ENCODE peak calls at places on chromosomes 7 and 10, in ten cellular contexts. B is activated T-helper 1 cell treated with Interleukin-2 at 50 U/mL for 16 hours; I is RKO; M is D341Med; F is nucleus accumbens; Y is activated T-helper 9 cell treated with anti-CD3 and anti-CD28 coated beads, Interleukin-2, amount 50 U/mL, for 16 hours; S is GM12865; X is non-pigmented ciliary epithelial cell; D is Kasumi-1; H is DMS79 treated with DMSO at 0.1 percent for 48 hours. Z is an unnamed sample.

GRCh38 chr7:151059362-151060112 is at the start of gene SLC4A2:
- DNase-seq in B (peak; percentile 63), X (no peak), I (peak; percentile 84), H (peak; percentile 41), M (peak; percentile 90), Y (peak; percentile 65), F (peak; percentile 75), D (peak; percentile 67), S (peak; percentile 79), Z (peak; percentile 73)

GRCh38 chr10:17787087-17787942 is 21.8 kb upstream of the MRC1 start:
- DNase-seq in S (no peak), X (peak; percentile 93), M (no peak), F (no peak), Y (no peak), B (no peak), I (peak; percentile 97), H (no peak), D (no peak), Z (peak; percentile 60)

GRCh38 chr10:132294196-132294520 is 13.6 kb downstream of the STK32C start:
- DNase-seq in H (no peak), B (no peak), X (no peak), M (no peak), F (no peak), D (no peak), Y (no peak), S (no peak), I (no peak), Z (no peak)

GRCh38 chr7:1599571-1600395 is 30.0 kb upstream of the PSMG3 start:
- DNase-seq in S (no peak), B (no peak), I (no peak), H (no peak), F (no peak), X (no peak), Y (no peak), M (peak; percentile 26), D (no peak), Z (no peak)

GRCh38 chr10:29652192-29652591 is 17.4 kb upstream of the SVIL start:
- DNase-seq in S (no peak), Y (no peak), D (no peak), H (no peak), I (no peak), F (no peak), B (no peak), M (no peak), X (no peak), Z (no peak)

GRCh38 chr7:99407849-99408346 is 499 bp downstream of the PDAP1 start:
- DNase-seq in H (peak; percentile 18), M (peak; percentile 54), X (peak; percentile 40), S (peak; percentile 46), I (peak; percentile 91), Y (peak; percentile 34), D (peak; percentile 46), F (no peak), B (no peak), Z (peak; percentile 19)

GRCh38 chr10:97714401-97715258 is 1.1 kb downstream of the MARVELD1 start:
- DNase-seq in M (peak; percentile 80), S (peak; percentile 60), X (no peak), H (peak; percentile 2), Y (no peak), I (peak; percentile 75), F (no peak), B (no peak), D (peak; percentile 94), Z (peak; percentile 81)

GRCh38 chr10:77586719-77587423 is 50.7 kb downstream of the KCNMA1 start:
- DNase-seq in Y (no peak), X (peak; percentile 64), M (no peak), D (no peak), F (no peak), H (no peak), I (no peak), S (no peak), B (no peak), Z (peak; percentile 47)

GRCh38 chr10:8444630-8445029 is 390.1 kb downstream of the GATA3 start:
- DNase-seq in B (peak; percentile 5), H (no peak), F (no peak), X (no peak), Y (no peak), S (no peak), M (no peak), D (no peak), I (no peak), Z (peak; percentile 14)

GRCh38 chr7:91940171-91940570 is 491 bp upstream of the AKAP9 start:
- DNase-seq in S (peak; percentile 37), F (no peak), Y (no peak), X (no peak), H (peak; percentile 43), B (no peak), I (peak; percentile 70), M (peak; percentile 65), D (peak; percentile 71), Z (peak; percentile 21)

GRCh38 chr10:130358981-130359650 is 222.9 kb downstream of the GLRX3 start:
- DNase-seq in H (peak; percentile 70), I (no peak), X (no peak), F (no peak), B (no peak), S (no peak), D (peak; percentile 33), M (no peak), Y (no peak), Z (no peak)

GRCh38 chr10:75399461-75400162 is 2.0 kb downstream of the ZNF503 start:
- DNase-seq in D (peak; percentile 85), S (peak; percentile 71), F (no peak), I (peak; percentile 80), X (no peak), Y (no peak), B (no peak), M (peak; percentile 67), H (peak; percentile 26), Z (peak; percentile 65)

GRCh38 chr7:33392143-33392542 is 262.8 kb downstream of the BBS9 start:
- DNase-seq in S (no peak), I (no peak), D (no peak), B (no peak), M (peak; percentile 17), F (no peak), X (no peak), H (peak; percentile 95), Y (no peak), Z (no peak)

GRCh38 chr10:92990615-92991014 is 70.0 kb upstream of the CYP26C1 start:
- DNase-seq in S (peak; percentile 27), M (no peak), X (no peak), F (no peak), H (no peak), D (no peak), Y (no peak), I (peak; percentile 12), B (no peak), Z (no peak)

GRCh38 chr7:12402365-12402725 is 1.3 kb downstream of the VWDE start:
- DNase-seq in Y (no peak), X (no peak), B (no peak), S (no peak), I (no peak), D (no peak), H (no peak), M (no peak), F (no peak), Z (no peak)

GRCh38 chr7:41882271-41882670 is 179.4 kb upstream of the INHBA start:
- DNase-seq in B (no peak), M (no peak), Y (no peak), D (no peak), F (no peak), S (peak; percentile 21), H (no peak), I (no peak), X (no peak), Z (no peak)

Z was measured in HTR-8/SVneo.